ENCODE peak calls at places on chromosomes 1 and 21, in six cellular contexts. K, S, N, M, H and F are unnamed samples.

GRCh38 chr1:57578099-57578498 is 154.2 kb upstream of the DAB1 start:
- DNase-seq in K (no peak), S (no peak), N (no peak), M (no peak), H (no peak), F (no peak)

GRCh38 chr1:77412069-77412793 is 130.4 kb downstream of the AK5 start:
- DNase-seq in K (no peak), S (peak), N (no peak), M (peak), H (no peak), F (peak)

GRCh38 chr1:157948547-157949152 is 44.8 kb upstream of the KIRREL1 start:
- DNase-seq in K (no peak), S (peak), N (peak), M (no peak), H (no peak), F (peak)

GRCh38 chr1:71157151-71157550 is 76.3 kb upstream of the ZRANB2 start:
- DNase-seq in K (no peak), S (no peak), N (no peak), M (no peak), H (no peak), F (no peak)

GRCh38 chr1:40344597-40344996 is 27.5 kb upstream of the COL9A2 start:
- DNase-seq in K (peak), S (peak), N (peak), M (peak), H (no peak), F (peak)

GRCh38 chr1:208083016-208083714 is 161.0 kb downstream of the PLXNA2 start:
- DNase-seq in K (no peak), S (no peak), N (no peak), M (no peak), H (no peak), F (no peak)

GRCh38 chr1:22626219-22626902 is 10.1 kb upstream of the C1QA start:
- DNase-seq in K (no peak), S (no peak), N (no peak), M (no peak), H (no peak), F (no peak)

GRCh38 chr21:28892550-28893111 is 100.0 kb downstream of the LTN1 start:
- DNase-seq in K (no peak), S (no peak), N (no peak), M (no peak), H (no peak), F (no peak)

GRCh38 chr1:180691322-180691721 is 59.5 kb downstream of the XPR1 start:
- DNase-seq in K (no peak), S (peak), N (peak), M (no peak), H (no peak), F (no peak)

GRCh38 chr1:204576422-204576821 is 60.2 kb downstream of the MDM4 start:
- DNase-seq in K (no peak), S (no peak), N (no peak), M (no peak), H (no peak), F (no peak)

GRCh38 chr21:26849428-26850115 is 4.4 kb upstream of the ADAMTS1 start:
- DNase-seq in K (no peak), S (peak), N (peak), M (no peak), H (no peak), F (peak)

GRCh38 chr1:178470411-178470960 is 26.3 kb downstream of the CLEC20A start:
- DNase-seq in K (no peak), S (no peak), N (no peak), M (no peak), H (no peak), F (no peak)

GRCh38 chr1:33306561-33307493 is 14.1 kb downstream of the A3GALT2 start:
- DNase-seq in K (no peak), S (no peak), N (no peak), M (no peak), H (no peak), F (no peak)

GRCh38 chr21:35611752-35612151 is 448.6 kb downstream of the SETD4 start:
- DNase-seq in K (no peak), S (peak), N (peak), M (no peak), H (no peak), F (peak)

GRCh38 chr21:15495965-15496364 is 233.8 kb upstream of the USP25 start:
- DNase-seq in K (no peak), S (peak), N (no peak), M (no peak), H (no peak), F (peak)

GRCh38 chr1:67850151-67850551 is 16.9 kb upstream of the GNG12 start:
- DNase-seq in K (no peak), S (peak), N (peak), M (no peak), H (no peak), F (peak)

GRCh38 chr1:63537940-63538339 is 14.6 kb downstream of the EFCAB7 start:
- DNase-seq in K (no peak), S (peak), N (peak), M (no peak), H (no peak), F (peak)

GRCh38 chr1:225451840-225452515 is 24.1 kb upstream of the LBR start:
- DNase-seq in K (no peak), S (no peak), N (no peak), M (no peak), H (no peak), F (no peak)

GRCh38 chr1:74505889-74506288 is 6.5 kb downstream of the LRRC53 start:
- DNase-seq in K (no peak), S (no peak), N (no peak), M (no peak), H (no peak), F (no peak)

GRCh38 chr1:239717097-239718051 is 331.0 kb downstream of the CHRM3 start:
- DNase-seq in K (no peak), S (no peak), N (no peak), M (no peak), H (no peak), F (no peak)

GRCh38 chr1:201329286-201329685 is 46.0 kb downstream of the PKP1 start:
- DNase-seq in K (no peak), S (peak), N (peak), M (no peak), H (no peak), F (peak)

GRCh38 chr1:1124786-1125642 is 9.1 kb upstream of the C1orf159 start:
- DNase-seq in K (peak), S (no peak), N (no peak), M (no peak), H (no peak), F (no peak)

GRCh38 chr1:16721871-16722641 is 18.3 kb upstream of the RNU1-4 start:
- DNase-seq in K (no peak), S (peak), N (no peak), M (no peak), H (no peak), F (no peak)

GRCh38 chr1:183194527-183195145 is 8.6 kb downstream of the LAMC2 start:
- DNase-seq in K (no peak), S (no peak), N (no peak), M (no peak), H (no peak), F (peak)